ENCODE peak calls at places on chromosomes 5 and 9, in seven cellular contexts. One of them, this sample, is unnamed.

GRCh38 chr5:68290260-68290674 is 74.7 kb downstream of the PIK3R1 start:
- DNase-seq in NCI-H774: no peak
- DNase-seq in KBM-7: no peak
- DNase-seq in activated T-helper 1 cell treated with Interleukin-2 at 50 U/mL for 16 hours: no peak
- DNase-seq in hypothalamus: no peak
- DNase-seq in EL: peak
- DNase-seq in B cell: no peak
- DNase-seq in this sample: no peak

GRCh38 chr9:115691097-115691496 is 462.5 kb upstream of the PAPPA start:
- DNase-seq in B cell: no peak
- DNase-seq in KBM-7: no peak
- DNase-seq in activated T-helper 1 cell treated with Interleukin-2 at 50 U/mL for 16 hours: no peak
- DNase-seq in EL: peak
- DNase-seq in hypothalamus: no peak
- DNase-seq in NCI-H774: no peak
- DNase-seq in this sample: no peak

GRCh38 chr9:93653762-93654161 is 77.4 kb downstream of the PHF2 start:
- DNase-seq in NCI-H774: no peak
- DNase-seq in KBM-7: no peak
- DNase-seq in hypothalamus: no peak
- DNase-seq in EL: no peak
- DNase-seq in activated T-helper 1 cell treated with Interleukin-2 at 50 U/mL for 16 hours: no peak
- DNase-seq in B cell: no peak
- DNase-seq in this sample: no peak

GRCh38 chr9:13278368-13279246 is 885 bp downstream of the MPDZ start:
- DNase-seq in hypothalamus: peak
- DNase-seq in B cell: no peak
- DNase-seq in EL: peak
- DNase-seq in NCI-H774: peak
- DNase-seq in KBM-7: no peak
- DNase-seq in activated T-helper 1 cell treated with Interleukin-2 at 50 U/mL for 16 hours: no peak
- DNase-seq in this sample: no peak

GRCh38 chr5:174775071-174775470 is 50.7 kb downstream of the MSX2 start:
- DNase-seq in KBM-7: no peak
- DNase-seq in EL: no peak
- DNase-seq in NCI-H774: no peak
- DNase-seq in activated T-helper 1 cell treated with Interleukin-2 at 50 U/mL for 16 hours: no peak
- DNase-seq in hypothalamus: no peak
- DNase-seq in B cell: no peak
- DNase-seq in this sample: no peak

GRCh38 chr9:135561391-135562234 is at the start of gene PAEP:
- DNase-seq in KBM-7: no peak
- DNase-seq in EL: no peak
- DNase-seq in B cell: no peak
- DNase-seq in activated T-helper 1 cell treated with Interleukin-2 at 50 U/mL for 16 hours: no peak
- DNase-seq in NCI-H774: no peak
- DNase-seq in hypothalamus: no peak
- DNase-seq in this sample: no peak

GRCh38 chr5:135119497-135119896 is 85.5 kb upstream of the PITX1 start:
- DNase-seq in B cell: no peak
- DNase-seq in hypothalamus: no peak
- DNase-seq in activated T-helper 1 cell treated with Interleukin-2 at 50 U/mL for 16 hours: no peak
- DNase-seq in EL: no peak
- DNase-seq in NCI-H774: no peak
- DNase-seq in KBM-7: peak
- DNase-seq in this sample: no peak

GRCh38 chr5:86971034-86971511 is 296.6 kb upstream of the RASA1 start:
- DNase-seq in EL: peak
- DNase-seq in B cell: no peak
- DNase-seq in NCI-H774: no peak
- DNase-seq in hypothalamus: no peak
- DNase-seq in KBM-7: peak
- DNase-seq in activated T-helper 1 cell treated with Interleukin-2 at 50 U/mL for 16 hours: no peak
- DNase-seq in this sample: no peak

GRCh38 chr9:114883709-114884108 is 46.7 kb downstream of the TNFSF8 start:
- DNase-seq in hypothalamus: no peak
- DNase-seq in activated T-helper 1 cell treated with Interleukin-2 at 50 U/mL for 16 hours: no peak
- DNase-seq in EL: no peak
- DNase-seq in B cell: no peak
- DNase-seq in KBM-7: no peak
- DNase-seq in NCI-H774: no peak
- DNase-seq in this sample: no peak

GRCh38 chr5:168992687-168993086 is 308.3 kb downstream of the SLIT3 start:
- DNase-seq in KBM-7: no peak
- DNase-seq in NCI-H774: no peak
- DNase-seq in EL: no peak
- DNase-seq in hypothalamus: no peak
- DNase-seq in B cell: no peak
- DNase-seq in activated T-helper 1 cell treated with Interleukin-2 at 50 U/mL for 16 hours: no peak
- DNase-seq in this sample: no peak

GRCh38 chr5:98031926-98032325 is 741.5 kb upstream of the RGMB start:
- DNase-seq in KBM-7: no peak
- DNase-seq in B cell: no peak
- DNase-seq in hypothalamus: no peak
- DNase-seq in activated T-helper 1 cell treated with Interleukin-2 at 50 U/mL for 16 hours: no peak
- DNase-seq in NCI-H774: no peak
- DNase-seq in EL: no peak
- DNase-seq in this sample: no peak

GRCh38 chr5:123647066-123647465 is 135.1 kb downstream of the CSNK1G3 start:
- DNase-seq in hypothalamus: no peak
- DNase-seq in EL: no peak
- DNase-seq in KBM-7: peak
- DNase-seq in B cell: no peak
- DNase-seq in NCI-H774: no peak
- DNase-seq in activated T-helper 1 cell treated with Interleukin-2 at 50 U/mL for 16 hours: no peak
- DNase-seq in this sample: no peak

GRCh38 chr5:154141686-154142300 is 48.7 kb upstream of the GALNT10 start:
- DNase-seq in B cell: no peak
- DNase-seq in hypothalamus: no peak
- DNase-seq in activated T-helper 1 cell treated with Interleukin-2 at 50 U/mL for 16 hours: no peak
- DNase-seq in EL: no peak
- DNase-seq in KBM-7: no peak
- DNase-seq in NCI-H774: no peak
- DNase-seq in this sample: no peak